ENCODE peak calls at places on chromosomes 6 and 20, in six cellular contexts. One of them, this sample, is unnamed.
A peak's percentile ranks its signal among the peaks of the same experiment; 100 is the strongest.

GRCh38 chr20:1320016-1320415 is 8.9 kb downstream of the SDCBP2 start:
- DNase-seq in vagina: no peak
- DNase-seq in CD8-positive, alpha-beta T cell: no peak
- DNase-seq in PC-9: no peak
- DNase-seq in tibial nerve: no peak
- DNase-seq in A549: no peak
- DNase-seq in this sample: no peak

GRCh38 chr6:132673376-132674094 is 14.6 kb upstream of the TAAR1 start:
- DNase-seq in tibial nerve: no peak
- DNase-seq in A549: no peak
- DNase-seq in vagina: no peak
- DNase-seq in CD8-positive, alpha-beta T cell: no peak
- DNase-seq in PC-9: peak; percentile 25
- DNase-seq in this sample: no peak

GRCh38 chr6:131733376-131734016 is 22.7 kb upstream of the CTAGE9 start:
- DNase-seq in CD8-positive, alpha-beta T cell: no peak
- DNase-seq in A549: no peak
- DNase-seq in vagina: no peak
- DNase-seq in PC-9: no peak
- DNase-seq in tibial nerve: no peak
- DNase-seq in this sample: no peak

GRCh38 chr6:36622901-36623546 is 28.9 kb downstream of the SRSF3 start:
- DNase-seq in PC-9: no peak
- DNase-seq in vagina: no peak
- DNase-seq in A549: no peak
- DNase-seq in tibial nerve: no peak
- DNase-seq in CD8-positive, alpha-beta T cell: no peak
- DNase-seq in this sample: no peak

GRCh38 chr20:57990396-57990987 is 238.0 kb downstream of the ANKRD60 start:
- DNase-seq in A549: no peak
- DNase-seq in vagina: no peak
- DNase-seq in PC-9: no peak
- DNase-seq in tibial nerve: no peak
- DNase-seq in CD8-positive, alpha-beta T cell: no peak
- DNase-seq in this sample: no peak

GRCh38 chr6:885051-885590 is 192.2 kb upstream of the EXOC2 start:
- DNase-seq in vagina: no peak
- DNase-seq in PC-9: no peak
- DNase-seq in CD8-positive, alpha-beta T cell: no peak
- DNase-seq in tibial nerve: no peak
- DNase-seq in A549: no peak
- DNase-seq in this sample: no peak

GRCh38 chr6:2485116-2485515 is 239.7 kb upstream of the GMDS start:
- DNase-seq in vagina: no peak
- DNase-seq in A549: no peak
- DNase-seq in PC-9: no peak
- DNase-seq in CD8-positive, alpha-beta T cell: no peak
- DNase-seq in tibial nerve: no peak
- DNase-seq in this sample: peak; percentile 92

GRCh38 chr20:13851279-13851678 is 66.5 kb downstream of the NDUFAF5 start:
- DNase-seq in CD8-positive, alpha-beta T cell: no peak
- DNase-seq in PC-9: no peak
- DNase-seq in tibial nerve: no peak
- DNase-seq in vagina: no peak
- DNase-seq in A549: no peak
- DNase-seq in this sample: no peak

GRCh38 chr6:96505363-96505762 is 16.2 kb upstream of the UFL1 start:
- DNase-seq in CD8-positive, alpha-beta T cell: no peak
- DNase-seq in tibial nerve: no peak
- DNase-seq in vagina: no peak
- DNase-seq in A549: no peak
- DNase-seq in PC-9: no peak
- DNase-seq in this sample: no peak

GRCh38 chr6:106510090-106510970 is 119.0 kb downstream of the RTN4IP1 start:
- DNase-seq in CD8-positive, alpha-beta T cell: peak; percentile 78
- DNase-seq in PC-9: peak; percentile 52
- DNase-seq in vagina: no peak
- DNase-seq in tibial nerve: no peak
- DNase-seq in A549: peak; percentile 48
- DNase-seq in this sample: peak; percentile 76

GRCh38 chr6:41153992-41154625 is at the start of gene TREML1:
- DNase-seq in CD8-positive, alpha-beta T cell: no peak
- DNase-seq in PC-9: no peak
- DNase-seq in tibial nerve: no peak
- DNase-seq in A549: no peak
- DNase-seq in vagina: no peak
- DNase-seq in this sample: no peak

GRCh38 chr20:63005240-63005861 is 1.4 kb downstream of the BHLHE23 start:
- DNase-seq in CD8-positive, alpha-beta T cell: no peak
- DNase-seq in vagina: no peak
- DNase-seq in A549: no peak
- DNase-seq in tibial nerve: no peak
- DNase-seq in PC-9: no peak
- DNase-seq in this sample: no peak

GRCh38 chr6:132130530-132131298 is 179.5 kb upstream of the CCN2 start:
- DNase-seq in vagina: no peak
- DNase-seq in PC-9: no peak
- DNase-seq in A549: no peak
- DNase-seq in tibial nerve: no peak
- DNase-seq in CD8-positive, alpha-beta T cell: no peak
- DNase-seq in this sample: no peak

GRCh38 chr20:34112600-34113061 is 588 bp upstream of the EIF2S2 start:
- DNase-seq in vagina: no peak
- DNase-seq in tibial nerve: no peak
- DNase-seq in PC-9: peak; percentile 56
- DNase-seq in CD8-positive, alpha-beta T cell: peak; percentile 28
- DNase-seq in A549: peak; percentile 44
- DNase-seq in this sample: no peak

GRCh38 chr6:151805286-151805840 is 2.1 kb upstream of the ESR1 start:
- DNase-seq in tibial nerve: no peak
- DNase-seq in A549: no peak
- DNase-seq in vagina: no peak
- DNase-seq in CD8-positive, alpha-beta T cell: no peak
- DNase-seq in PC-9: no peak
- DNase-seq in this sample: peak; percentile 30

GRCh38 chr6:49001856-49002255 is 461.2 kb downstream of the MMUT start:
- DNase-seq in A549: peak; percentile 21
- DNase-seq in vagina: no peak
- DNase-seq in PC-9: no peak
- DNase-seq in tibial nerve: no peak
- DNase-seq in CD8-positive, alpha-beta T cell: no peak
- DNase-seq in this sample: no peak

GRCh38 chr20:57557926-57558613 is 2.8 kb upstream of the PCK1 start:
- DNase-seq in tibial nerve: no peak
- DNase-seq in vagina: no peak
- DNase-seq in PC-9: no peak
- DNase-seq in A549: no peak
- DNase-seq in CD8-positive, alpha-beta T cell: no peak
- DNase-seq in this sample: no peak

GRCh38 chr6:7331452-7331851 is 18.5 kb upstream of the SSR1 start:
- DNase-seq in tibial nerve: no peak
- DNase-seq in A549: no peak
- DNase-seq in vagina: no peak
- DNase-seq in PC-9: no peak
- DNase-seq in CD8-positive, alpha-beta T cell: no peak
- DNase-seq in this sample: no peak

GRCh38 chr6:81894286-81894685 is 141.8 kb upstream of the TENT5A start:
- DNase-seq in A549: no peak
- DNase-seq in tibial nerve: no peak
- DNase-seq in PC-9: no peak
- DNase-seq in CD8-positive, alpha-beta T cell: no peak
- DNase-seq in vagina: no peak
- DNase-seq in this sample: no peak
- H3K4me1 ChIP-seq in A549: peaks cover 5% of the 10 kb centered on the region
- H3K4me1 ChIP-seq in tibial nerve: peaks cover 49% of the 10 kb centered on the region
- H3K4me1 ChIP-seq in PC-9: peaks cover 30% of the 10 kb centered on the region
- H3K4me1 ChIP-seq in CD8-positive, alpha-beta T cell: no peaks in the 10 kb centered on the region
- H3K4me1 ChIP-seq in vagina: no peaks in the 10 kb centered on the region
- H3K4me1 ChIP-seq in this sample: no peaks in the 10 kb centered on the region

GRCh38 chr6:147005499-147005898 is 198.7 kb upstream of the STXBP5 start:
- DNase-seq in tibial nerve: no peak
- DNase-seq in vagina: no peak
- DNase-seq in CD8-positive, alpha-beta T cell: no peak
- DNase-seq in A549: no peak
- DNase-seq in PC-9: no peak
- DNase-seq in this sample: no peak
- TF ChIP-seq CTCF in tibial nerve: no peak
- TF ChIP-seq CTCF in vagina: no peak
- TF ChIP-seq CTCF in CD8-positive, alpha-beta T cell: no peak
- TF ChIP-seq CTCF in A549: no peak
- TF ChIP-seq CTCF in PC-9: no peak
- TF ChIP-seq CTCF in this sample: no peak

GRCh38 chr6:166463363-166464067 is 80.8 kb upstream of the MPC1 start:
- DNase-seq in A549: no peak
- DNase-seq in vagina: no peak
- DNase-seq in tibial nerve: no peak
- DNase-seq in PC-9: no peak
- DNase-seq in CD8-positive, alpha-beta T cell: no peak
- DNase-seq in this sample: no peak

GRCh38 chr6:166464068-166464410 is 81.3 kb upstream of the MPC1 start:
- DNase-seq in PC-9: no peak
- DNase-seq in vagina: no peak
- DNase-seq in A549: no peak
- DNase-seq in CD8-positive, alpha-beta T cell: no peak
- DNase-seq in tibial nerve: no peak
- DNase-seq in this sample: no peak

GRCh38 chr6:166466178-166467122 is 83.7 kb upstream of the MPC1 start:
- DNase-seq in A549: peak; percentile 23
- DNase-seq in tibial nerve: no peak
- DNase-seq in PC-9: peak; percentile 16
- DNase-seq in CD8-positive, alpha-beta T cell: no peak
- DNase-seq in vagina: no peak
- DNase-seq in this sample: peak; percentile 17

GRCh38 chr6:166465671-166466087 is 82.9 kb upstream of the MPC1 start:
- DNase-seq in tibial nerve: no peak
- DNase-seq in vagina: no peak
- DNase-seq in CD8-positive, alpha-beta T cell: no peak
- DNase-seq in A549: peak; percentile 28
- DNase-seq in PC-9: no peak
- DNase-seq in this sample: no peak

DNA sequence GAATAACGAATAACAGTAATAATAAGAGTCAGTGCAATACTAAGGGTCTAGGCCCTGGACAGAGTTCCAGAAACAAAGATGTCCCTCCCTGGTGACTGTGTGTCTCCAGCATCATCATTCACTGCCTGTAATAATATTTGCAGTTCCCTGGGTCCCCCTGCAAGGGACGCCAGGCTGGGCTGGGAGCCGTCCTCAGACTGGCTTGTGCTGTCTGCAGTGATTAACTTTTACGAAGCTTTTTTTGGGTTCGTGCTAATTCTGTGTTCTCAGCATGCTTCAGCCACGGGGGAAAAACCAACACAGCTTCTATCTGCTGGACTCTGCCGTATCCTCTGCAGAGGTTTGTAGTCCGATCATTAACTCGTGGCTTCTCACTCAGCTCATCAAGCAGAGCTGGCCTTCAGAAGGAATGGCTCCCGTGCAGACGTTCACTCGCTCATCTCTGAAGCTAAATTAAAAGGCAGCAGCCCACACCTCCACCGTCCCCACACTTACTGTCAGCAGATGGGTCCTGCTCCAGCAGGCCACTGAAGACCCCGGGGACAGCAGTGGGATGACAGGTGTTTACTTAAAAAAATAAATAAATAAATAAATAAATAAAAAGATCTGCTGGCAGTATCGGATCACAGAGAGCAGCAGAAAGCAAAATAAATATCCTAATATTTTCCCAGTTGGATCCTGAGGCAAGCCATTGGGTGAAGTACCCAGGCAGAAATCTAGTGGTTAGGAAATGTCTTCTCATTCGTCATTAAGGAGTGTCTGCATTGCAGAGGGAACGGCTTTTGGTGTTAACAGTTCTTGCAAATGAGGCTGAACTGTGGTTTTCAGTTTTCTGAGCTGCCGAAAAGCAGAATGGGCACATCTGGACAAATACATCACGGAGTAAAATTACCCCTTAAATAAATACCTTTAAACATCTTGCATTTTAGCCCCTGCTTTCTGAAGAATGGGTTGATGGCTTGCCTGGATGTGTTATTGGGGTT is 82.0 kb upstream of the MPC1 start:
- DNase-seq in vagina: no peak
- DNase-seq in tibial nerve: no peak
- DNase-seq in CD8-positive, alpha-beta T cell: no peak
- DNase-seq in A549: no peak
- DNase-seq in PC-9: no peak
- DNase-seq in this sample: no peak
- H3K4me1 ChIP-seq in vagina: peaks cover 17% of the 10 kb centered on the region
- H3K4me1 ChIP-seq in tibial nerve: peaks cover 15% of the 10 kb centered on the region
- H3K4me1 ChIP-seq in CD8-positive, alpha-beta T cell: no peaks in the 10 kb centered on the region
- H3K4me1 ChIP-seq in A549: no peaks in the 10 kb centered on the region
- H3K4me1 ChIP-seq in PC-9: peaks cover 22% of the 10 kb centered on the region
- H3K4me1 ChIP-seq in this sample: no peaks in the 10 kb centered on the region

GRCh38 chr20:32450484-32451061 is 92.4 kb downstream of the ASXL1 start:
- DNase-seq in PC-9: no peak
- DNase-seq in CD8-positive, alpha-beta T cell: no peak
- DNase-seq in vagina: no peak
- DNase-seq in tibial nerve: no peak
- DNase-seq in A549: no peak
- DNase-seq in this sample: no peak

GRCh38 chr20:32452776-32453466 is 94.8 kb downstream of the ASXL1 start:
- DNase-seq in vagina: no peak
- DNase-seq in CD8-positive, alpha-beta T cell: no peak
- DNase-seq in tibial nerve: no peak
- DNase-seq in PC-9: no peak
- DNase-seq in A549: no peak
- DNase-seq in this sample: no peak

GRCh38 chr20:32451340-32451681 is 93.2 kb downstream of the ASXL1 start:
- DNase-seq in vagina: no peak
- DNase-seq in CD8-positive, alpha-beta T cell: no peak
- DNase-seq in tibial nerve: no peak
- DNase-seq in A549: no peak
- DNase-seq in PC-9: no peak
- DNase-seq in this sample: no peak

GRCh38 chr20:32453467-32454163 is 95.5 kb downstream of the ASXL1 start:
- DNase-seq in PC-9: no peak
- DNase-seq in A549: no peak
- DNase-seq in CD8-positive, alpha-beta T cell: no peak
- DNase-seq in vagina: no peak
- DNase-seq in tibial nerve: no peak
- DNase-seq in this sample: no peak

DNA sequence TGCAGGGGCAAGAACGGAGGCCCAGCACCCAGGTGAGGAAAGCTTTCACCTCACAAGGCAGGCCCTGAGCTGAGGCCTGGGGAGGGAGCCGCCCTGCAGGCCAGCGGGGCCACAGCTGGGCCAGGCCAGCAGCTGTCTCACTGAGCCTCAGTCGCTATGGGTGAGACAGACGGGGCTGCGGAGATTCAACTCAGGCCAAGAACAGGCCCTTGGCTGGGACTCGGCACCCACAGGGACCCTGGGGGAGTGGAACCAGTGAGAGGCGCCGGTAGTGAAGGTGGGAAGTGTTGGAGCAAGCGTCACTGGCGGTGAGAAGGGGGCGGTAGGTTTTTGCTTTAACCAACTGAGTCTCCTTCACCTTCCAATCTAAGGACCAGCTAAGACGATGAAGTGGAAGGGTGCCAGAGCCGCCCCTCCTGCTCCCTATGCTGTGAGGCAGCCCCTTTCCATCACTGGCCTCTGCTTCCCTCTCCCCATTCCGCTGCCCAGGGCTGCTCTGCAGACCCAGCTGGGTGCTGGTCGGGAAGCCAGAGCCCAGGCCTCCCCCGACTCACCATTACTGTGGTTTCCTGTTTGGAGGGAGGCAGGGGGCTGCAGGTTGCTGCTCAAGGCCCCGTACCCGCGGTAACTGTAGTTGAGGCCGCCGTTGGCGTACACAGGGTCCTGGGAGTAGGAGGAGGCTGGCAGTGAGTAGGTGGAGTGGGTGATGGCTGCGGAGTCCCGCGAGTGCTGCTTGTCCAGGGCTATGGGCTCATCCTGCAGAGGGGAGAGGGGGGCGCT is 93.7 kb downstream of the ASXL1 start:
- DNase-seq in A549: no peak
- DNase-seq in CD8-positive, alpha-beta T cell: no peak
- DNase-seq in vagina: no peak
- DNase-seq in tibial nerve: no peak
- DNase-seq in PC-9: no peak
- DNase-seq in this sample: peak; percentile 34
- TF ChIP-seq CTCF in A549: no peak
- TF ChIP-seq CTCF in CD8-positive, alpha-beta T cell: no peak
- TF ChIP-seq CTCF in vagina: no peak
- TF ChIP-seq CTCF in tibial nerve: no peak
- TF ChIP-seq CTCF in PC-9: no peak
- TF ChIP-seq CTCF in this sample: no peak